ENCODE peak calls at places on chromosomes 4 and X, in six cellular contexts. C is H1; X is ovary; Y is CD4-positive, alpha-beta T cell; A is lung; E is brain microvascular endothelial cell. G is an unnamed sample.

GRCh38 chr4:74751247-74751646 is 43.1 kb downstream of the BTC start:
- DNase-seq in C (no peak), E (no peak), X (no peak), Y (no peak), A (no peak), G (no peak)

GRCh38 chr4:18180892-18181291 is 159.3 kb upstream of the LCORL start:
- DNase-seq in E (no peak), Y (no peak), X (no peak), C (no peak), A (no peak), G (no peak)

GRCh38 chr4:108988514-108989195 is 225.8 kb upstream of the ETNPPL start:
- DNase-seq in E (no peak), X (no peak), A (no peak), C (no peak), Y (no peak), G (no peak)

GRCh38 chrX:47482065-47482511 is 934 bp downstream of the ZNF41 start:
- DNase-seq in E (no peak), C (no peak), A (no peak), X (no peak), Y (no peak), G (no peak)

GRCh38 chr4:99024481-99025275 is 29.2 kb downstream of the METAP1 start:
- DNase-seq in E (no peak), C (no peak), A (no peak), X (no peak), Y (no peak), G (no peak)

GRCh38 chr4:156594619-156595018 is 377.0 kb downstream of the PDGFC start:
- DNase-seq in E (peak), C (no peak), A (no peak), X (no peak), Y (no peak), G (no peak)

GRCh38 chr4:39365360-39365759 is 802 bp downstream of the RFC1 start:
- DNase-seq in A (no peak), E (no peak), C (no peak), X (no peak), Y (no peak), G (no peak)

GRCh38 chr4:26503427-26503826 is 13.1 kb upstream of the CCKAR start:
- DNase-seq in A (no peak), C (no peak), E (no peak), Y (no peak), X (no peak), G (no peak)

GRCh38 chr4:7844247-7844991 is 95.2 kb downstream of the AFAP1 start:
- DNase-seq in E (peak), Y (peak), X (peak), A (peak), C (peak), G (no peak)

GRCh38 chr4:81421346-81422218 is 50.1 kb downstream of the RASGEF1B start:
- DNase-seq in A (peak), C (no peak), X (no peak), Y (no peak), E (peak), G (peak)

GRCh38 chr4:61214680-61215079 is 14.6 kb downstream of the ADGRL3 start:
- DNase-seq in A (no peak), E (no peak), C (no peak), X (no peak), Y (no peak), G (no peak)

GRCh38 chrX:119410027-119410819 is 11.1 kb downstream of the SLC25A43 start:
- DNase-seq in E (peak), C (no peak), X (peak), A (peak), Y (no peak), G (no peak)
- H3K27ac ChIP-seq in E (no peak), C (no peak), X (no peak), A (no peak), Y (no peak), G (peak)

GRCh38 chrX:154373340-154374306 is 811 bp downstream of the FLNA start:
- DNase-seq in C (peak), A (peak), E (peak), X (peak), Y (no peak), G (no peak)
- H3K27ac ChIP-seq in C (no peak), A (peak), E (peak), X (peak), Y (no peak), G (peak)

GRCh38 chr4:164442167-164442566 is 311.8 kb upstream of the SMIM31 start:
- DNase-seq in Y (no peak), X (no peak), A (no peak), E (peak), C (no peak), G (peak)
- H3K27ac ChIP-seq in Y (no peak), X (no peak), A (no peak), E (peak), C (no peak), G (peak)

GRCh38 chr4:25312496-25313193 is at the start of gene ZCCHC4:
- DNase-seq in A (peak), E (peak), Y (peak), C (peak), X (peak), G (peak)

GRCh38 chr4:25313194-25313895 is 771 bp downstream of the ZCCHC4 start:
- DNase-seq in X (no peak), A (no peak), Y (no peak), E (no peak), C (no peak), G (no peak)

GRCh38 chr4:25310066-25310824 is 2.3 kb upstream of the ZCCHC4 start:
- DNase-seq in E (no peak), A (no peak), X (no peak), C (no peak), Y (no peak), G (no peak)

GRCh38 chr4:25308761-25309160 is 3.8 kb upstream of the ZCCHC4 start:
- DNase-seq in C (no peak), A (no peak), Y (no peak), X (no peak), E (peak), G (no peak)

GRCh38 chr4:25310825-25311210 is 1.8 kb upstream of the ZCCHC4 start:
- DNase-seq in X (no peak), E (no peak), Y (no peak), A (no peak), C (no peak), G (no peak)
- H3K27ac ChIP-seq in X (no peak), E (no peak), Y (no peak), A (no peak), C (no peak), G (no peak)

GRCh38 chrX:118347131-118347530 is 1.2 kb downstream of the WDR44 start:
- DNase-seq in C (no peak), A (no peak), Y (no peak), E (peak), X (no peak), G (no peak)
- H3K27ac ChIP-seq in C (no peak), A (peak), Y (peak), E (peak), X (no peak), G (peak)

GRCh38 chr4:57064811-57065711 is 45.1 kb downstream of the IGFBP7 start:
- DNase-seq in X (peak), E (peak), Y (no peak), A (no peak), C (no peak), G (no peak)

GRCh38 chr4:57065730-57066482 is 44.3 kb downstream of the IGFBP7 start:
- DNase-seq in A (no peak), E (no peak), C (no peak), Y (no peak), X (no peak), G (no peak)

GRCh38 chr4:57070461-57070860 is 39.7 kb downstream of the IGFBP7 start:
- DNase-seq in Y (no peak), E (no peak), A (no peak), X (no peak), C (no peak), G (no peak)

GRCh38 chr4:57071340-57071739 is 38.8 kb downstream of the IGFBP7 start:
- DNase-seq in Y (no peak), X (no peak), C (no peak), E (peak), A (no peak), G (no peak)

DNA sequence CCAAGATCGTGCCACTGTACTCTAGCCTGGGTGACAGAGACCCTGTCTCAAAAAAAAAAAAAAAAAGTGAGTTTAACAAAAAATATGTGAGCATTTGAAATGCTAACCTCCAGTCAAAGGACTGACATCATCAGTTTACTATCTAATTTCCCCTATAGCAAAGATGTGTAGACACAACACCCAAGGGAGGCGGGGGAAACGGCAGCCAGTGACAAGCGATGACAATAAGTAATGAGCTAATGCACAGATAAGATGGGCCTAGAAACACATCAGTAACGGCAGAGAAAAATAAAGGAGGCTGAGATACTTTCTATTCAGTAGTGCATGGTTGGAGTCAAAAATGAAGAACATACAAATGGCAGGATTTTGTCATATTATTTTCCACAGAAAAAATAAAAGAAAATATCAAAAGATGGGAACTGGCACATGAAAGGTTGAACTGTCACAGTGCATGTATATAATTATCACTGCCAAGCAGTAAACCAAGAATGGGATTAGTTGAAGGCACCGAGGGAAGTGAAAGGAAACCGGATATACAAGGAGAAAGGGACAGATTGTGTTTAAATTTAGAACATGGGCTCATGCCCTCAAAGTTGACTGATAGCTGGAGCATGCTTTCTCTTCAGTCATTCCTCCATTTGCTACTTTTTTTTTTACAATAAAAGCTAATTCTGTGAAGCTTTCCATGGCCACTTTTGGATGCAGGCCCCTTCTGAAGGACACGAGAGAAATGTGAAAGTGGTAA is 41.8 kb downstream of the IGFBP7 start:
- DNase-seq in A (no peak), C (no peak), X (no peak), Y (no peak), E (no peak), G (no peak)
- H3K27ac ChIP-seq in A (peak), C (no peak), X (no peak), Y (no peak), E (peak), G (no peak)

DNA sequence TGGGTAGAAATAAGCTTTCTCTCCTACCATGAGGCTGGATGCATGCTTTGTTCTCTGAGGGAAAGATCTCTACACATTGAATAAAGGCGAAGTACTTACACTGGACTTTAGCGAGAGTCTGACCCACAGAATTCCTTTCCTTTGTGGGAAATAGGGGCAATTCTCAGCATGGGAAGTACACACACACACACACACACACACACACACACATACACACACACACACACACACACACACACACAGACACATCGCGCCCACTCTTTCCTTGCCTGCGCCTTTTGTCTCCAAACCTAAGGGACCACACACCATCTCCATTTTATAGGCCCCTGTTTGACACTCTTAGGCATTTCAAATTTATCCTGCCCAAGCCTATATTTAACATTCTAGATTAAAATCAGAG is 83.8 kb downstream of the LUZP4 start:
- DNase-seq in Y (no peak), X (no peak), A (no peak), E (no peak), C (no peak), G (no peak)
- H3K27ac ChIP-seq in Y (no peak), X (no peak), A (no peak), E (no peak), C (no peak), G (no peak)

GRCh38 chr4:123554819-123555499 is 158.4 kb downstream of the SPRY1 start:
- DNase-seq in Y (no peak), E (no peak), C (no peak), A (no peak), X (no peak), G (no peak)
- H3K27ac ChIP-seq in Y (no peak), E (peak), C (no peak), A (no peak), X (no peak), G (peak)

DNA sequence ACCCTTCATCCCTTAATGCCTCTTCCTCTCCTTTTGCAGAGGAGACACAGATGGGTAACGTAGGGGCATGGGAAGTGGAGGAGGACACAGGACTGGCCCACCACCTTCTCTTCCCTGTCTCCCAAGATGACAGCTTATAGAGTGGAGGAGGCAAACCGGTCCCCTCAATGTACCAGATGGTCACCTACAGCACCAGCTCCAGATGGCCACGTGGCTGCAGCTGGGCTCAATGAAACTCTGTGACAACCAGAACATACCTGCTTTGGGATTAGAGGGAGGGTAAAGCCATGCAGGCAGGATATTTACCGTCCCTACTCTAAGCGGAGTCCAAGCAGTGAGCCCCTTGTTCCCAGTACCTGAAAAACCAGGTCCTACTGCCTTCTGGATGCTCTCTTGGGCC is 7.5 kb upstream of the KLHL15 start:
- DNase-seq in X (no peak), Y (no peak), E (no peak), A (no peak), C (no peak), G (no peak)
- H3K27ac ChIP-seq in X (no peak), Y (no peak), E (no peak), A (no peak), C (no peak), G (no peak)

G was measured in epithelial cell of prostate.